ENCODE peak calls at places on chromosomes 6 and 20, in six cellular contexts. L is vagina; S is effector CD4-positive, alpha-beta T cell; B is activated CD8-positive, alpha-beta memory T cell treated with anti-CD3 and anti-CD28 coated beads for 48 hours; R is A172; P is HEK293T. M is an unnamed sample.

GRCh38 chr6:9467746-9468145 is 947.1 kb downstream of the TFAP2A start:
- DNase-seq in L (no peak), S (no peak), B (no peak), R (peak; percentile 40), P (no peak), M (no peak)

GRCh38 chr6:14441371-14441781 is 323.8 kb downstream of the CD83 start:
- DNase-seq in L (no peak), S (no peak), B (no peak), R (no peak), P (no peak), M (peak; percentile 70)

GRCh38 chr20:14992961-14993360 is 655.5 kb upstream of the FLRT3 start:
- DNase-seq in L (no peak), S (no peak), B (no peak), R (peak; percentile 12), P (no peak), M (no peak)

GRCh38 chr6:69791065-69791471 is 5.7 kb downstream of the LMBRD1 start:
- DNase-seq in L (no peak), S (no peak), B (no peak), R (no peak), P (no peak), M (no peak)

GRCh38 chr6:134310206-134310605 is 7.7 kb downstream of the SGK1 start:
- DNase-seq in L (no peak), S (no peak), B (no peak), R (no peak), P (no peak), M (no peak)

GRCh38 chr6:135230702-135231468 is 49.8 kb downstream of the MYB start:
- DNase-seq in L (no peak), S (no peak), B (no peak), R (no peak), P (no peak), M (no peak)

GRCh38 chr6:44576132-44576601 is 188.7 kb downstream of the CDC5L start:
- DNase-seq in L (no peak), S (no peak), B (no peak), R (no peak), P (no peak), M (no peak)

GRCh38 chr20:54577637-54578036 is 102.2 kb downstream of the DOK5 start:
- DNase-seq in L (no peak), S (no peak), B (no peak), R (no peak), P (no peak), M (no peak)

GRCh38 chr20:60035-60918 is 27.2 kb upstream of the DEFB125 start:
- DNase-seq in L (no peak), S (no peak), B (no peak), R (no peak), P (no peak), M (no peak)

GRCh38 chr6:133553652-133554051 is 312.5 kb downstream of the EYA4 start:
- DNase-seq in L (no peak), S (no peak), B (no peak), R (peak; percentile 66), P (peak; percentile 64), M (peak; percentile 66)

GRCh38 chr6:107110200-107110599 is 5.1 kb downstream of the BEND3 start:
- DNase-seq in L (no peak), S (no peak), B (no peak), R (no peak), P (no peak), M (no peak)

GRCh38 chr6:166257911-166258318 is 50.3 kb downstream of the PRR18 start:
- DNase-seq in L (no peak), S (peak; percentile 29), B (no peak), R (no peak), P (no peak), M (no peak)

GRCh38 chr6:72328775-72329174 is 293.1 kb upstream of the KCNQ5 start:
- DNase-seq in L (no peak), S (no peak), B (no peak), R (no peak), P (no peak), M (no peak)

GRCh38 chr20:14445902-14446301 is 108.5 kb upstream of the FLRT3 start:
- DNase-seq in L (no peak), S (no peak), B (no peak), R (no peak), P (no peak), M (no peak)

GRCh38 chr6:74277749-74278148 is 581.7 kb downstream of the CD109 start:
- DNase-seq in L (no peak), S (no peak), B (no peak), R (no peak), P (no peak), M (peak; percentile 47)

GRCh38 chr6:121309768-121310473 is 24.4 kb downstream of the TBC1D32 start:
- DNase-seq in L (no peak), S (no peak), B (no peak), R (peak; percentile 10), P (no peak), M (no peak)

GRCh38 chr6:134416501-134417154 is 98.7 kb upstream of the SGK1 start:
- DNase-seq in L (no peak), S (no peak), B (no peak), R (peak; percentile 51), P (no peak), M (no peak)

GRCh38 chr6:122008105-122009100 is 391.0 kb upstream of the HSF2 start:
- DNase-seq in L (no peak), S (no peak), B (no peak), R (no peak), P (no peak), M (no peak)